ENCODE peak calls at places on chromosomes 7 and 10, in five cellular contexts. K is ACHN; X is nucleus accumbens; W is stimulated activated naive CD4-positive, alpha-beta T cell treated with Interleukin-2 at 50 U/mL for 16 hours; G is uterus. O is an unnamed sample.

GRCh38 chr7:142557971-142558582 is 191.2 kb upstream of the PRSS1 start:
- DNase-seq in K (peak), X (no peak), W (peak), G (no peak), O (peak)

GRCh38 chr7:93378131-93378530 is 146.0 kb downstream of the VPS50 start:
- DNase-seq in K (no peak), X (no peak), W (no peak), G (no peak), O (no peak)

GRCh38 chr7:88230646-88231045 is 10.8 kb upstream of the SRI start:
- DNase-seq in K (no peak), X (no peak), W (no peak), G (no peak), O (no peak)

GRCh38 chr7:128740996-128741395 is 1.8 kb downstream of the CALU start:
- DNase-seq in K (no peak), X (no peak), W (no peak), G (no peak), O (no peak)

GRCh38 chr10:3757250-3757637 is 27.8 kb downstream of the KLF6 start:
- DNase-seq in K (no peak), X (no peak), W (no peak), G (no peak), O (no peak)

GRCh38 chr10:75776738-75777504 is 345.5 kb downstream of the LRMDA start:
- DNase-seq in K (no peak), X (no peak), W (no peak), G (no peak), O (no peak)

GRCh38 chr10:15725603-15726002 is 5.9 kb upstream of the ITGA8 start:
- DNase-seq in K (peak), X (no peak), W (no peak), G (no peak), O (peak)

GRCh38 chr10:33434948-33435347 is 100.5 kb upstream of the NRP1 start:
- DNase-seq in K (no peak), X (no peak), W (no peak), G (no peak), O (no peak)

GRCh38 chr7:142482899-142483658 is 225.2 kb upstream of the PRSS58 start:
- DNase-seq in K (peak), X (no peak), W (peak), G (no peak), O (peak)

GRCh38 chr7:83798489-83798888 is 149.6 kb upstream of the SEMA3E start:
- DNase-seq in K (no peak), X (no peak), W (no peak), G (no peak), O (no peak)

GRCh38 chr7:100483101-100483727 is 513 bp upstream of the NYAP1 start:
- DNase-seq in K (peak), X (peak), W (peak), G (peak), O (peak)

GRCh38 chr10:33336606-33337334 is 2.3 kb upstream of the NRP1 start:
- DNase-seq in K (no peak), X (peak), W (no peak), G (peak), O (no peak)

GRCh38 chr7:157268540-157268939 is 68.3 kb upstream of the DNAJB6 start:
- DNase-seq in K (no peak), X (no peak), W (no peak), G (no peak), O (no peak)

GRCh38 chr10:130372866-130373265 is 236.7 kb downstream of the GLRX3 start:
- DNase-seq in K (no peak), X (no peak), W (no peak), G (no peak), O (no peak)

GRCh38 chr7:128053023-128053422 is 21.8 kb upstream of the LRRC4 start:
- DNase-seq in K (peak), X (no peak), W (no peak), G (no peak), O (peak)